ENCODE peak calls at places on chromosomes 6 and 20, in nine cellular contexts. V is M059J; U is activated CD4-positive, alpha-beta T cell treated with anti-CD3 and anti-CD28 coated beads, Interleukin-2, amount 50 U/mL, for 1 hour; L is activated naive CD4-positive, alpha-beta T cell treated with anti-CD3 and anti-CD28 coated beads, Interleukin-2, amount 10 ng/mL, durations not matched to agents 7 days and 5 days; R is thoracic aorta; H is stimulated activated naive B cell treated with anti-CD40 and anti-IgM and Interleukin-4, amounts not matched to agents 10 μg/mL and 1 μg/mL and 100 μg/mL, for 72 hours; F is stimulated activated CD4-positive, alpha-beta T cell treated with anti-CD3 and anti-CD28 coated beads, Interleukin-1b, Interleukin-23, amount 100 ng/mL, for 1 hour; M is DMS153; D is GF-D8. E is an unnamed sample.

GRCh38 chr20:37226889-37227288 is 34.7 kb downstream of the GHRH start:
- DNase-seq in F (no peak), M (no peak), R (no peak), U (no peak), V (no peak), H (no peak), L (no peak), D (no peak), E (no peak)

GRCh38 chr20:38926934-38927616 is 858 bp downstream of the FAM83D start:
- DNase-seq in H (no peak), F (no peak), D (no peak), L (no peak), M (no peak), R (no peak), U (no peak), V (peak), E (no peak)

GRCh38 chr6:112571486-112571885 is 224.4 kb downstream of the RFPL4B start:
- DNase-seq in L (no peak), D (no peak), V (peak), F (no peak), R (no peak), H (no peak), M (no peak), U (no peak), E (no peak)

GRCh38 chr6:111357680-111358079 is 125.3 kb downstream of the REV3L start:
- DNase-seq in U (no peak), D (no peak), L (no peak), V (peak), F (no peak), R (no peak), H (no peak), M (no peak), E (no peak)

GRCh38 chr6:107030151-107030550 is 2.2 kb downstream of the MTRES1 start:
- DNase-seq in U (no peak), F (no peak), R (no peak), H (no peak), D (no peak), V (peak), M (no peak), L (no peak), E (no peak)

GRCh38 chr6:154604120-154604519 is 93.6 kb upstream of the CNKSR3 start:
- DNase-seq in M (no peak), D (no peak), V (no peak), R (no peak), H (peak), F (no peak), L (no peak), U (no peak), E (no peak)

GRCh38 chr6:53834134-53834533 is 39.3 kb downstream of the LRRC1 start:
- DNase-seq in V (peak), H (no peak), R (no peak), U (no peak), L (no peak), F (no peak), M (no peak), D (no peak), E (no peak)

GRCh38 chr20:9613871-9614270 is 99.5 kb downstream of the LAMP5 start:
- DNase-seq in F (no peak), H (no peak), L (no peak), U (no peak), V (no peak), M (no peak), D (no peak), R (no peak), E (no peak)

GRCh38 chr6:131819507-131820228 is 11.8 kb downstream of the ENPP1 start:
- DNase-seq in D (no peak), R (no peak), F (no peak), H (no peak), L (no peak), U (no peak), M (no peak), V (peak), E (no peak)

GRCh38 chr6:154232013-154232920 is 124.3 kb downstream of the IPCEF1 start:
- DNase-seq in M (no peak), L (no peak), U (no peak), F (no peak), V (peak), D (no peak), R (no peak), H (no peak), E (no peak)

GRCh38 chr6:136405410-136406029 is 115.9 kb upstream of the BCLAF1 start:
- DNase-seq in L (no peak), V (no peak), D (peak), U (no peak), R (no peak), F (no peak), M (no peak), H (no peak), E (no peak)

GRCh38 chr6:150898390-150899170 is 33.1 kb downstream of the MTHFD1L start:
- DNase-seq in L (no peak), H (peak), U (no peak), V (peak), F (no peak), M (no peak), R (no peak), D (no peak), E (no peak)

GRCh38 chr6:129432738-129433137 is 277.2 kb downstream of the ARHGAP18 start:
- DNase-seq in H (no peak), F (no peak), U (no peak), M (no peak), V (peak), R (no peak), L (no peak), D (no peak), E (no peak)

GRCh38 chr6:15254074-15254975 is 8.5 kb downstream of the JARID2 start:
- DNase-seq in D (peak), F (no peak), L (no peak), U (no peak), R (no peak), V (peak), M (no peak), H (no peak), E (peak)

GRCh38 chr6:118843685-118844390 is 50.1 kb upstream of the ASF1A start:
- DNase-seq in R (no peak), M (no peak), H (no peak), U (no peak), D (no peak), V (peak), F (no peak), L (no peak), E (no peak)

GRCh38 chr20:50418890-50419642 is 91.1 kb upstream of the PTPN1 start:
- DNase-seq in R (no peak), F (no peak), M (no peak), V (no peak), H (no peak), L (no peak), U (no peak), D (no peak), E (no peak)

GRCh38 chr6:142569676-142570075 is 267.9 kb downstream of the ADGRG6 start:
- DNase-seq in V (peak), U (no peak), M (peak), H (no peak), R (no peak), F (no peak), L (no peak), D (no peak), E (no peak)

GRCh38 chr6:37103169-37104039 is 66.5 kb upstream of the PIM1 start:
- DNase-seq in M (peak), L (peak), H (no peak), R (peak), D (no peak), F (no peak), U (peak), V (peak), E (no peak)

GRCh38 chr6:2756245-2756644 is 5.5 kb upstream of the MYLK4 start:
- DNase-seq in U (no peak), D (no peak), M (no peak), R (no peak), V (no peak), H (no peak), L (no peak), F (no peak), E (no peak)

GRCh38 chr20:58719971-58720371 is 27.4 kb downstream of the NPEPL1 start:
- DNase-seq in L (no peak), H (no peak), U (no peak), R (no peak), D (no peak), M (no peak), V (no peak), F (no peak), E (no peak)

GRCh38 chr6:44075137-44076015 is 51.9 kb downstream of the MRPL14 start:
- DNase-seq in D (no peak), F (no peak), L (no peak), U (no peak), R (no peak), V (peak), M (no peak), H (no peak), E (no peak)

GRCh38 chr6:1609662-1610496 is at the start of gene FOXC1:
- DNase-seq in V (peak), H (no peak), L (peak), D (peak), U (no peak), R (peak), M (peak), F (no peak), E (peak)

GRCh38 chr6:134452901-134453300 is 135.0 kb upstream of the SGK1 start:
- DNase-seq in V (peak), F (no peak), M (no peak), H (no peak), L (no peak), R (no peak), U (no peak), D (no peak), E (no peak)

GRCh38 chr6:5175195-5175594 is 85.6 kb downstream of the LYRM4 start:
- DNase-seq in L (peak), V (no peak), U (no peak), D (no peak), H (no peak), M (peak), R (no peak), F (no peak), E (no peak)

GRCh38 chr6:153129873-153130514 is 1.1 kb downstream of the RGS17 start:
- DNase-seq in U (no peak), D (no peak), L (no peak), R (no peak), F (no peak), V (peak), H (no peak), M (no peak), E (no peak)

GRCh38 chr6:15089569-15090144 is 156.2 kb upstream of the JARID2 start:
- DNase-seq in D (no peak), V (no peak), L (no peak), H (no peak), U (no peak), F (no peak), M (peak), R (no peak), E (no peak)

GRCh38 chr6:167505199-167505598 is 180.3 kb downstream of the TTLL2 start:
- DNase-seq in V (no peak), M (no peak), D (no peak), L (no peak), H (no peak), R (no peak), F (no peak), U (no peak), E (no peak)

GRCh38 chr6:29696147-29697129 is 15.5 kb upstream of the ZFP57 start:
- DNase-seq in D (no peak), H (no peak), F (no peak), V (peak), M (no peak), R (no peak), U (no peak), L (peak), E (peak)

E was measured in AML-193.